ENCODE peak calls at places on chromosomes 3 and 15, in eight cellular contexts. A, L, H, B, F, J, D and O are unnamed samples.

GRCh38 chr15:67166280-67167009 is 88.0 kb downstream of the AAGAB start:
- DNase-seq in A (no peak), J (no peak), D (no peak), H (no peak), B (no peak), L (no peak), F (no peak), O (no peak)

GRCh38 chr3:29285356-29286070 is 4.6 kb downstream of the RBMS3 start:
- DNase-seq in J (no peak), H (no peak), D (no peak), A (no peak), L (no peak), F (no peak), B (no peak), O (no peak)

GRCh38 chr3:53668872-53669271 is 174.5 kb downstream of the CACNA1D start:
- DNase-seq in H (no peak), J (no peak), F (no peak), B (no peak), A (no peak), L (peak), D (peak), O (no peak)

GRCh38 chr3:158531334-158531733 is 39.7 kb upstream of the MLF1 start:
- DNase-seq in B (no peak), L (no peak), H (no peak), F (no peak), D (no peak), J (no peak), A (no peak), O (no peak)

GRCh38 chr15:64678126-64678819 is 97.1 kb downstream of the RBPMS2 start:
- DNase-seq in A (no peak), L (no peak), H (no peak), J (no peak), D (no peak), B (no peak), F (no peak), O (no peak)

GRCh38 chr3:76038949-76039348 is 253.6 kb upstream of the ZNF717 start:
- DNase-seq in A (no peak), J (no peak), F (no peak), B (no peak), L (no peak), H (no peak), D (no peak), O (no peak)

GRCh38 chr3:112132975-112133448 is at the start of gene GCSAM:
- DNase-seq in B (no peak), A (peak), J (no peak), H (peak), D (no peak), L (no peak), F (no peak), O (no peak)

GRCh38 chr3:162538466-162538865 is 1041.9 kb downstream of the OTOL1 start:
- DNase-seq in B (no peak), D (no peak), J (no peak), F (no peak), L (no peak), A (no peak), H (no peak), O (no peak)

GRCh38 chr15:56913241-56913640 is 5.2 kb upstream of the TCF12 start:
- DNase-seq in L (no peak), H (no peak), F (no peak), J (no peak), B (no peak), D (no peak), A (no peak), O (no peak)

GRCh38 chr3:42118762-42119361 is 27.7 kb downstream of the TRAK1 start:
- DNase-seq in J (peak), B (no peak), A (peak), D (no peak), L (peak), F (peak), H (peak), O (no peak)

GRCh38 chr15:55344206-55344605 is 25.2 kb downstream of the PIGB start:
- DNase-seq in D (no peak), F (no peak), A (no peak), H (no peak), B (no peak), J (no peak), L (no peak), O (no peak)

GRCh38 chr3:64645236-64645635 is 42.6 kb downstream of the ADAMTS9 start:
- DNase-seq in L (no peak), J (no peak), B (no peak), A (no peak), H (no peak), F (no peak), D (no peak), O (no peak)

GRCh38 chr3:185696039-185696438 is 109.9 kb downstream of the SENP2 start:
- DNase-seq in J (no peak), D (peak), B (no peak), F (no peak), L (no peak), A (no peak), H (no peak), O (no peak)

GRCh38 chr15:82532383-82532990 is 7.8 kb downstream of the RPS17 start:
- DNase-seq in A (no peak), D (no peak), H (no peak), J (no peak), L (no peak), B (no peak), F (peak), O (no peak)

GRCh38 chr15:88803241-88803919 is at the start of gene ACAN:
- DNase-seq in A (no peak), B (no peak), D (no peak), L (no peak), F (no peak), J (no peak), H (no peak), O (no peak)
- TF ChIP-seq POLR2A in A (no peak), B (no peak), D (no peak), L (no peak), F (no peak), J (no peak), H (no peak), O (no peak)

GRCh38 chr3:153232737-153233330 is 70.8 kb downstream of the RAP2B start:
- DNase-seq in B (no peak), L (no peak), A (no peak), D (no peak), J (no peak), F (no peak), H (no peak), O (no peak)
- H3K27ac ChIP-seq in B (no peak), L (no peak), A (no peak), D (peak), J (no peak), F (no peak), H (no peak), O (peak)

GRCh38 chr3:100561459-100562158 is 47.8 kb upstream of the ADGRG7 start:
- DNase-seq in H (no peak), A (no peak), J (no peak), F (no peak), D (no peak), B (no peak), L (no peak), O (no peak)
- TF ChIP-seq POLR2AphosphoS5 in H (no peak), A (no peak), J (no peak), F (no peak), D (no peak), B (no peak), L (no peak), O (no peak)

DNA sequence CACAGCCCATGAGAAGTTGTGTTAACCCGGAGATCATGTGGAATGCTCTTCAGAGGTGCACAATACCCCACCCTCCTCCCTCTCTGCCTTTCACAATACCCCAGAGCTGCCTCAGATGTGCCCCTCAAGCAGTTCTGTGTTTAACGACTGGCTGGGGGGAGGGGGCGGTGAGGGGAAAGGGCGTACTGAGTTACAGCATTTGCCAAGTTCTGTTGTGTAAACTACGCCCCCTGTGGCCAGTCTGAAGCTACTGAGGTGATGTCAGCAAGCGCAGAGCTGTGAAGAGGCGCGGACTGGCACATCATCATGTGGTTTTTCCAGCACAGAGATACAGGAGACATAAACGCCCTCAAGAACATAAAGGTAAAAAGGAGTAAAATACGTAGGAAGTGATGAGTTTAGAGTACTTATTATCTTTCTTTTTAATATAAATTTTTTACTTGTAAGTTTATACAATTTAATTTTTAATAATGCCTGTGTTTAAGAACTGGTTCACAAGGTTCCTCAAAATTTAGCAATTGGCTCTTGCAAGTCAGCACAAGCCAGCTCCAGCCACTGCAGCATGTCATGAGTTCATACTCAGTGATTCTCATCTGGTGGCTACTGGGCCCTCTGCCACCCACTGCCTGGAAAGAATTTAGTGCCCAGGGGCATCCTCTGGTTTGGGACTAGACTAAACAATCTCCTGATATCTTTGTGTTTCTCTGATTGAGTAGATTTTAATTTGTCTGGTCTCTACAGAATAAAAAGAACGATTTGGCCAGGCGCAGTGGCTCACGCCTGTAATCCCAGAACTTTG is 1.7 kb downstream of the EPB42 start:
- DNase-seq in B (peak), H (no peak), A (no peak), L (no peak), J (no peak), D (no peak), F (no peak), O (no peak)
- TF ChIP-seq POLR2A in B (no peak), H (no peak), A (no peak), L (no peak), J (no peak), D (no peak), F (no peak), O (no peak)

GRCh38 chr3:152309535-152310317 is 41.0 kb downstream of the MBNL1 start:
- DNase-seq in J (no peak), A (no peak), L (no peak), D (no peak), F (no peak), B (no peak), H (no peak), O (no peak)

GRCh38 chr3:152307829-152308474 is 39.2 kb downstream of the MBNL1 start:
- DNase-seq in L (no peak), J (peak), H (no peak), F (no peak), D (no peak), B (no peak), A (no peak), O (no peak)

GRCh38 chr3:152308475-152308844 is 39.7 kb downstream of the MBNL1 start:
- DNase-seq in H (no peak), J (no peak), L (no peak), B (no peak), F (no peak), D (no peak), A (no peak), O (no peak)

GRCh38 chr3:152305075-152305474 is 36.3 kb downstream of the MBNL1 start:
- DNase-seq in J (no peak), H (no peak), L (no peak), D (no peak), A (no peak), B (no peak), F (no peak), O (no peak)

GRCh38 chr3:152309031-152309430 is 40.3 kb downstream of the MBNL1 start:
- DNase-seq in B (no peak), F (no peak), J (no peak), H (no peak), L (no peak), D (no peak), A (no peak), O (no peak)
- H3K27ac ChIP-seq in B (peak), F (no peak), J (no peak), H (peak), L (peak), D (peak), A (no peak), O (peak)

GRCh38 chr15:45399381-45400212 is 21.3 kb upstream of the GATM start:
- DNase-seq in J (peak), L (peak), D (no peak), F (no peak), A (no peak), H (no peak), B (no peak), O (no peak)
- TF ChIP-seq POLR2AphosphoS5 in J (no peak), L (no peak), D (no peak), F (no peak), A (no peak), H (no peak), B (no peak), O (no peak)

DNA sequence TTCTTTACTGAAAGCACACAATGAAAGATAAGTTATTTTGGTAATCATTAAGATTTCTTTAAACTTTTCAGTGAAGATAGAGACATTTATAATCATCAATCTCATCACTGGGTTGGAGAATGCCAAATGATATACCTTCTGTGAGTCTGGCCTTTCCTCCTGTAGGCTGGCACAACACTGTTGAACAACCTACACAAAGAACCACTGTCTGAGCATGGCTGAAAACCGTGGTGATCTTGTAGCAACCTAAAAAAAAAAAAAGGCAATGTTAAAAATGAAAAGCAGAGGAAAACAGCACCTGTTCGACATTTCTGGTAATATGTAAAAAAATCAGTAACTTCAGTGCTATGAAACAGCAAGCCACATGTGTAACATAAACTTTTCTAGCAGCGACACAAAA is 1.8 kb downstream of the RPS27L start:
- DNase-seq in B (no peak), F (no peak), H (no peak), A (no peak), D (no peak), J (peak), L (no peak), O (no peak)
- TF ChIP-seq POLR2A in B (no peak), F (no peak), H (no peak), A (no peak), D (no peak), J (no peak), L (no peak), O (no peak)

GRCh38 chr3:188214442-188214841 is 60.5 kb downstream of the LPP start:
- DNase-seq in B (no peak), L (no peak), H (no peak), F (no peak), J (peak), D (no peak), A (no peak), O (no peak)

GRCh38 chr3:188209740-188210139 is 55.8 kb downstream of the LPP start:
- DNase-seq in A (no peak), B (no peak), J (no peak), F (no peak), H (no peak), D (no peak), L (no peak), O (no peak)

GRCh38 chr3:188208751-188209433 is 54.9 kb downstream of the LPP start:
- DNase-seq in F (no peak), J (no peak), L (no peak), A (no peak), B (no peak), H (no peak), D (no peak), O (no peak)

GRCh38 chr3:188211476-188211875 is 57.5 kb downstream of the LPP start:
- DNase-seq in L (no peak), B (no peak), F (no peak), J (no peak), H (no peak), A (no peak), D (no peak), O (no peak)

GRCh38 chr3:188212308-188212969 is 58.5 kb downstream of the LPP start:
- DNase-seq in A (no peak), F (no peak), H (no peak), J (peak), D (peak), L (no peak), B (no peak), O (no peak)
- H3K27ac ChIP-seq in A (no peak), F (peak), H (peak), J (peak), D (peak), L (no peak), B (peak), O (peak)